ENCODE peak calls at places on chromosome 5, in eight cellular contexts. E is stomach, X is mesenchymal stem cell, W is HTR-8/SVneo, M is amniotic stem cell, K is NCI-H460, G is SK-N-SH, Q is HuH-7.5. S is an unnamed sample.

GRCh38 chr5:62395210-62395950 is 8.3 kb downstream of the DIMT1 start:
- DNase-seq in E (no peak), X (no peak), W (no peak), M (peak; percentile 2), K (no peak), G (no peak), Q (no peak), S (no peak)

GRCh38 chr5:54628049-54628448 is 110.5 kb downstream of the SNX18 start:
- DNase-seq in E (no peak), X (no peak), W (no peak), M (no peak), K (no peak), G (no peak), Q (peak; percentile 13), S (no peak)

GRCh38 chr5:116002116-116002906 is 30.0 kb upstream of the ARL14EPL start:
- DNase-seq in E (no peak), X (peak; percentile 7), W (no peak), M (no peak), K (no peak), G (no peak), Q (no peak), S (no peak)

GRCh38 chr5:172939045-172939444 is 20.2 kb upstream of the RPL26L1 start:
- DNase-seq in E (no peak), X (peak; percentile 47), W (no peak), M (no peak), K (no peak), G (no peak), Q (peak; percentile 56), S (no peak)

GRCh38 chr5:169416583-169417196 is 115.8 kb upstream of the SLIT3 start:
- DNase-seq in E (no peak), X (peak; percentile 32), W (peak; percentile 21), M (peak; percentile 84), K (no peak), G (no peak), Q (no peak), S (peak; percentile 87)

GRCh38 chr5:96780626-96781025 is 27.1 kb downstream of the ERAP1 start:
- DNase-seq in E (no peak), X (peak; percentile 18), W (peak; percentile 7), M (no peak), K (no peak), G (no peak), Q (no peak), S (no peak)

GRCh38 chr5:22316291-22316690 is 536.9 kb downstream of the CDH12 start:
- DNase-seq in E (no peak), X (no peak), W (no peak), M (no peak), K (no peak), G (no peak), Q (no peak), S (no peak)

GRCh38 chr5:118596255-118596654 is 392.1 kb downstream of the DTWD2 start:
- DNase-seq in E (no peak), X (no peak), W (no peak), M (no peak), K (no peak), G (no peak), Q (no peak), S (no peak)

GRCh38 chr5:158456756-158457155 is 597.8 kb upstream of the CLINT1 start:
- DNase-seq in E (no peak), X (peak; percentile 73), W (peak; percentile 68), M (peak; percentile 78), K (no peak), G (peak; percentile 44), Q (no peak), S (no peak)

GRCh38 chr5:175599210-175599609 is 58.7 kb upstream of the HRH2 start:
- DNase-seq in E (no peak), X (no peak), W (no peak), M (no peak), K (no peak), G (no peak), Q (no peak), S (no peak)

GRCh38 chr5:406041-406440 is 36.9 kb upstream of the EXOC3 start:
- DNase-seq in E (no peak), X (no peak), W (no peak), M (no peak), K (no peak), G (no peak), Q (no peak), S (no peak)

GRCh38 chr5:109649371-109649770 is 40.4 kb upstream of the MAN2A1 start:
- DNase-seq in E (no peak), X (no peak), W (no peak), M (no peak), K (no peak), G (no peak), Q (no peak), S (no peak)

GRCh38 chr5:11322133-11322532 is 561.1 kb upstream of the DAP start:
- DNase-seq in E (no peak), X (peak; percentile 52), W (no peak), M (no peak), K (no peak), G (no peak), Q (no peak), S (no peak)

GRCh38 chr5:128199104-128199503 is 115.5 kb downstream of the SLC12A2 start:
- DNase-seq in E (no peak), X (peak; percentile 66), W (peak; percentile 9), M (no peak), K (no peak), G (no peak), Q (no peak), S (no peak)

GRCh38 chr5:114319821-114320220 is 42.0 kb upstream of the KCNN2 start:
- DNase-seq in E (no peak), X (peak; percentile 59), W (no peak), M (no peak), K (no peak), G (no peak), Q (no peak), S (no peak)

GRCh38 chr5:92652735-92653134 is 928.3 kb downstream of the NR2F1-AS1 start:
- DNase-seq in E (no peak), X (no peak), W (no peak), M (peak; percentile 23), K (no peak), G (no peak), Q (no peak), S (no peak)

GRCh38 chr5:71719092-71719964 is at the start of gene CARTPT:
- DNase-seq in E (no peak), X (peak; percentile 22), W (no peak), M (no peak), K (no peak), G (peak; percentile 64), Q (no peak), S (no peak)

GRCh38 chr5:34695275-34696032 is 39.3 kb downstream of the RAI14 start:
- DNase-seq in E (no peak), X (peak; percentile 71), W (no peak), M (no peak), K (no peak), G (no peak), Q (no peak), S (no peak)

GRCh38 chr5:104016650-104017049 is 454.1 kb upstream of the NUDT12 start:
- DNase-seq in E (no peak), X (no peak), W (no peak), M (peak; percentile 58), K (no peak), G (no peak), Q (no peak), S (no peak)

GRCh38 chr5:43242196-43242595 is 50.2 kb downstream of the NIM1K start:
- DNase-seq in E (no peak), X (no peak), W (no peak), M (no peak), K (no peak), G (no peak), Q (no peak), S (no peak)

GRCh38 chr5:153756540-153756939 is 266.1 kb downstream of the GRIA1 start:
- DNase-seq in E (no peak), X (peak; percentile 12), W (no peak), M (no peak), K (no peak), G (no peak), Q (no peak), S (no peak)

GRCh38 chr5:2263763-2264162 is 381.0 kb upstream of the IRX4 start:
- DNase-seq in E (no peak), X (no peak), W (no peak), M (no peak), K (no peak), G (no peak), Q (no peak), S (no peak)

GRCh38 chr5:153542536-153542935 is 52.1 kb downstream of the GRIA1 start:
- DNase-seq in E (no peak), X (no peak), W (no peak), M (no peak), K (no peak), G (no peak), Q (no peak), S (no peak)

S was measured in sciatic nerve.